ENCODE peak calls at places on chromosome 22, in eight cellular contexts. One of them, this sample, is unnamed.

GRCh38 chr22:47818496-47818895 is 1056.0 kb downstream of the TBC1D22A start:
- DNase-seq in tibial nerve: no peak
- DNase-seq in HFFc6: no peak
- DNase-seq in GM13977: no peak
- DNase-seq in choroid plexus epithelial cell: no peak
- DNase-seq in WTC11: no peak
- DNase-seq in activated B cell treated with CpG ODN at 0.5 μM for 24 hours: no peak
- DNase-seq in right atrium auricular region: no peak
- DNase-seq in this sample: peak; percentile 63

GRCh38 chr22:38317237-38317994 is at the start of gene CSNK1E:
- DNase-seq in tibial nerve: peak; percentile 80
- DNase-seq in HFFc6: no peak
- DNase-seq in GM13977: peak; percentile 95
- DNase-seq in choroid plexus epithelial cell: peak; percentile 59
- DNase-seq in WTC11: peak; percentile 75
- DNase-seq in activated B cell treated with CpG ODN at 0.5 μM for 24 hours: peak; percentile 72
- DNase-seq in right atrium auricular region: peak; percentile 83
- DNase-seq in this sample: peak; percentile 84

GRCh38 chr22:37566903-37567798 is 6.9 kb downstream of the CDC42EP1 start:
- DNase-seq in tibial nerve: peak; percentile 67
- DNase-seq in HFFc6: no peak
- DNase-seq in GM13977: peak; percentile 92
- DNase-seq in choroid plexus epithelial cell: peak; percentile 72
- DNase-seq in WTC11: peak; percentile 92
- DNase-seq in activated B cell treated with CpG ODN at 0.5 μM for 24 hours: peak; percentile 84
- DNase-seq in right atrium auricular region: peak; percentile 77
- DNase-seq in this sample: peak; percentile 86

GRCh38 chr22:38612217-38613006 is 42.4 kb upstream of the DMC1 start:
- DNase-seq in tibial nerve: no peak
- DNase-seq in HFFc6: no peak
- DNase-seq in GM13977: no peak
- DNase-seq in choroid plexus epithelial cell: no peak
- DNase-seq in WTC11: no peak
- DNase-seq in activated B cell treated with CpG ODN at 0.5 μM for 24 hours: no peak
- DNase-seq in right atrium auricular region: no peak
- DNase-seq in this sample: no peak

GRCh38 chr22:41468381-41469217 is at the start of the genes ACO2 and PHF5A:
- DNase-seq in tibial nerve: peak; percentile 96
- DNase-seq in HFFc6: peak; percentile 97
- DNase-seq in GM13977: peak; percentile 93
- DNase-seq in choroid plexus epithelial cell: peak; percentile 99
- DNase-seq in WTC11: peak; percentile 98
- DNase-seq in activated B cell treated with CpG ODN at 0.5 μM for 24 hours: peak; percentile 98
- DNase-seq in right atrium auricular region: peak; percentile 98
- DNase-seq in this sample: peak; percentile 97

GRCh38 chr22:48433647-48434046 is 1394.0 kb downstream of the BRD1 start:
- DNase-seq in tibial nerve: no peak
- DNase-seq in HFFc6: no peak
- DNase-seq in GM13977: no peak
- DNase-seq in choroid plexus epithelial cell: no peak
- DNase-seq in WTC11: no peak
- DNase-seq in activated B cell treated with CpG ODN at 0.5 μM for 24 hours: no peak
- DNase-seq in right atrium auricular region: no peak
- DNase-seq in this sample: no peak

GRCh38 chr22:48226026-48227013 is 1463.9 kb downstream of the TBC1D22A start:
- DNase-seq in tibial nerve: no peak
- DNase-seq in HFFc6: no peak
- DNase-seq in GM13977: no peak
- DNase-seq in choroid plexus epithelial cell: no peak
- DNase-seq in WTC11: no peak
- DNase-seq in activated B cell treated with CpG ODN at 0.5 μM for 24 hours: no peak
- DNase-seq in right atrium auricular region: peak; percentile 52
- DNase-seq in this sample: peak; percentile 31

GRCh38 chr22:39308614-39309363 is 10.6 kb downstream of the RPL3 start:
- DNase-seq in tibial nerve: peak; percentile 47
- DNase-seq in HFFc6: peak; percentile 90
- DNase-seq in GM13977: no peak
- DNase-seq in choroid plexus epithelial cell: peak; percentile 99
- DNase-seq in WTC11: no peak
- DNase-seq in activated B cell treated with CpG ODN at 0.5 μM for 24 hours: no peak
- DNase-seq in right atrium auricular region: peak; percentile 92
- DNase-seq in this sample: no peak

GRCh38 chr22:18974477-18975180 is 38.5 kb upstream of the PRODH start:
- DNase-seq in tibial nerve: no peak
- DNase-seq in HFFc6: no peak
- DNase-seq in GM13977: no peak
- DNase-seq in choroid plexus epithelial cell: no peak
- DNase-seq in WTC11: no peak
- DNase-seq in activated B cell treated with CpG ODN at 0.5 μM for 24 hours: no peak
- DNase-seq in right atrium auricular region: no peak
- DNase-seq in this sample: no peak

GRCh38 chr22:48218889-48219420 is 1456.5 kb downstream of the TBC1D22A start:
- DNase-seq in tibial nerve: no peak
- DNase-seq in HFFc6: no peak
- DNase-seq in GM13977: no peak
- DNase-seq in choroid plexus epithelial cell: no peak
- DNase-seq in WTC11: no peak
- DNase-seq in activated B cell treated with CpG ODN at 0.5 μM for 24 hours: no peak
- DNase-seq in right atrium auricular region: no peak
- DNase-seq in this sample: no peak

GRCh38 chr22:50473088-50473487 is 1.7 kb downstream of the SBF1 start:
- DNase-seq in tibial nerve: no peak
- DNase-seq in HFFc6: no peak
- DNase-seq in GM13977: no peak
- DNase-seq in choroid plexus epithelial cell: no peak
- DNase-seq in WTC11: no peak
- DNase-seq in activated B cell treated with CpG ODN at 0.5 μM for 24 hours: no peak
- DNase-seq in right atrium auricular region: no peak
- DNase-seq in this sample: no peak

GRCh38 chr22:36795633-36796032 is 19.7 kb upstream of the IFT27 start:
- DNase-seq in tibial nerve: no peak
- DNase-seq in HFFc6: no peak
- DNase-seq in GM13977: no peak
- DNase-seq in choroid plexus epithelial cell: no peak
- DNase-seq in WTC11: no peak
- DNase-seq in activated B cell treated with CpG ODN at 0.5 μM for 24 hours: no peak
- DNase-seq in right atrium auricular region: no peak
- DNase-seq in this sample: no peak

GRCh38 chr22:33859311-33859710 is 61.0 kb downstream of the LARGE1 start:
- DNase-seq in tibial nerve: no peak
- DNase-seq in HFFc6: no peak
- DNase-seq in GM13977: no peak
- DNase-seq in choroid plexus epithelial cell: no peak
- DNase-seq in WTC11: no peak
- DNase-seq in activated B cell treated with CpG ODN at 0.5 μM for 24 hours: no peak
- DNase-seq in right atrium auricular region: no peak
- DNase-seq in this sample: no peak

GRCh38 chr22:30292069-30292970 is 3.0 kb upstream of the CASTOR1 start:
- DNase-seq in tibial nerve: no peak
- DNase-seq in HFFc6: no peak
- DNase-seq in GM13977: no peak
- DNase-seq in choroid plexus epithelial cell: no peak
- DNase-seq in WTC11: no peak
- DNase-seq in activated B cell treated with CpG ODN at 0.5 μM for 24 hours: no peak
- DNase-seq in right atrium auricular region: no peak
- DNase-seq in this sample: no peak

GRCh38 chr22:27450448-27450847 is 351.1 kb downstream of the MN1 start:
- DNase-seq in tibial nerve: no peak
- DNase-seq in HFFc6: no peak
- DNase-seq in GM13977: no peak
- DNase-seq in choroid plexus epithelial cell: no peak
- DNase-seq in WTC11: no peak
- DNase-seq in activated B cell treated with CpG ODN at 0.5 μM for 24 hours: no peak
- DNase-seq in right atrium auricular region: no peak
- DNase-seq in this sample: no peak

GRCh38 chr22:37981282-37982011 is 2.9 kb downstream of the SOX10 start:
- DNase-seq in tibial nerve: no peak
- DNase-seq in HFFc6: no peak
- DNase-seq in GM13977: no peak
- DNase-seq in choroid plexus epithelial cell: no peak
- DNase-seq in WTC11: no peak
- DNase-seq in activated B cell treated with CpG ODN at 0.5 μM for 24 hours: no peak
- DNase-seq in right atrium auricular region: no peak
- DNase-seq in this sample: no peak

GRCh38 chr22:24437091-24437490 is 9.7 kb downstream of the ADORA2A start:
- DNase-seq in tibial nerve: no peak
- DNase-seq in HFFc6: no peak
- DNase-seq in GM13977: no peak
- DNase-seq in choroid plexus epithelial cell: no peak
- DNase-seq in WTC11: no peak
- DNase-seq in activated B cell treated with CpG ODN at 0.5 μM for 24 hours: no peak
- DNase-seq in right atrium auricular region: no peak
- DNase-seq in this sample: no peak

GRCh38 chr22:43827926-43828710 is 16.0 kb upstream of the EFCAB6 start:
- DNase-seq in tibial nerve: no peak
- DNase-seq in HFFc6: no peak
- DNase-seq in GM13977: no peak
- DNase-seq in choroid plexus epithelial cell: no peak
- DNase-seq in WTC11: no peak
- DNase-seq in activated B cell treated with CpG ODN at 0.5 μM for 24 hours: peak; percentile 9
- DNase-seq in right atrium auricular region: no peak
- DNase-seq in this sample: no peak
- TF ChIP-seq CTCF in tibial nerve: no peak
- TF ChIP-seq CTCF in HFFc6: peak; percentile 46
- TF ChIP-seq CTCF in GM13977: no peak
- TF ChIP-seq CTCF in choroid plexus epithelial cell: peak; percentile 19
- TF ChIP-seq CTCF in WTC11: no peak
- TF ChIP-seq CTCF in activated B cell treated with CpG ODN at 0.5 μM for 24 hours: no peak
- TF ChIP-seq CTCF in right atrium auricular region: no peak
- TF ChIP-seq CTCF in this sample: no peak

DNA sequence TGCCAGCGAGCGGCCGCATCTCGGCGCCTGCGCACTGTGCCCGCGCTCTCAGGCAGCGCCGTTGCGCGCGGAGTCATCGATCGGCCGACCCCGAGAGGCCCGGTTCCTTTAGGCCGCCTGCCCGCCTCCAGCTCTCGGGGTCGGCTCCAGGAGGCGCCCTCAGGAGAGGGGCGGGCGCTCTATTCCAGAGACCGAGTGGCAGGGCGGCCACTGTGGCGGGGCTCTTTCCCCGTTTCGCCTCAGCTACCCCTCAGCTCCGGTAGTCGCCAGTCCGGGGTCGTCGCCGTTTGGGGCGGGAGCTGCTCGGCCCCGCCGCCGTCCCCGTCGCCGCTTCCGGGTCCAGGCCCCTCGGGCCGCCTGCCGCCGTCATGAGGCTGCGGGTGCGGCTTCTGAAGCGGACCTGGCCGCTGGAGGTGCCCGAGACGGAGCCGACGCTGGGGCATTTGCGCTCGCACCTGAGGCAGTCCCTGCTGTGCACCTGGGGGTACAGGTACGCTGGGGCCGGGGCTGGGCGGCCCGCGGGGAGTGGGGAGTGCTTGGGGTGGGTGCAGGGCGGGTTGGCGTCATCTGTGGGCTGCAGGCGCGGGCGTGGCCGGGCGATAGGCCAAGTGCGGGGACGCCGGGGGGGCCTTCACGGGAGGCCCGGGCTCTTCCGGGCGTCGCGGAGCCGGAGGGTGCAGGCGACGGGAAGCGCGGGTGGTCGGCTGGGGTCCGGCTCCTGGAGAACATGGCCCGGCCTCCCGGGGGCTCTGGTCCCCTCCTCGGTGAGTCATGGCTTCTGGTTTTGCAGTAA is at the start of gene FBXO7:
- DNase-seq in tibial nerve: peak; percentile 80
- DNase-seq in HFFc6: peak; percentile 92
- DNase-seq in GM13977: peak; percentile 92
- DNase-seq in choroid plexus epithelial cell: peak; percentile 95
- DNase-seq in WTC11: peak; percentile 92
- DNase-seq in activated B cell treated with CpG ODN at 0.5 μM for 24 hours: peak; percentile 92
- DNase-seq in right atrium auricular region: peak; percentile 94
- DNase-seq in this sample: peak; percentile 96
- TF ChIP-seq CTCF in tibial nerve: peak; percentile 42
- TF ChIP-seq CTCF in HFFc6: peak; percentile 70
- TF ChIP-seq CTCF in GM13977: peak; percentile 36
- TF ChIP-seq CTCF in choroid plexus epithelial cell: peak; percentile 55
- TF ChIP-seq CTCF in WTC11: no peak
- TF ChIP-seq CTCF in activated B cell treated with CpG ODN at 0.5 μM for 24 hours: no peak
- TF ChIP-seq CTCF in right atrium auricular region: no peak
- TF ChIP-seq CTCF in this sample: peak; percentile 52

DNA sequence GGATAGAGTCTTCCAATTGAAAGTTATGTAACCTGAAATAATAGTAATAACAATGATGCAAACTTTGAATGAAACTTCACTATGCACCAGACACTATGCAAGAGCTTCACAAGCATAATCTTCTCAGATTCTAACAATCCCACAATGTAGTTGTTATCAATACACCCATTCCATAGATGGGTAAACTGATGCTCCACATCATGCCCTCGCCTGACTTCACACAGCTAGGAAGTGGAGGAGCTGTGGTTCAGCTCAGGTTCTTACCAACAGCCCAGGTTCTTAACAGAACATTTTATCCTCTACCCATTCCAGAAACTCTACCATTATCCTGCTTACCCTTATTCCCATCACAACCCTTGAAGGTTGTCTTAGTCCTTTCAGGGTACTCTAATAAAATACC is 50.4 kb upstream of the HMGXB4 start:
- DNase-seq in tibial nerve: no peak
- DNase-seq in HFFc6: no peak
- DNase-seq in GM13977: no peak
- DNase-seq in choroid plexus epithelial cell: no peak
- DNase-seq in WTC11: no peak
- DNase-seq in activated B cell treated with CpG ODN at 0.5 μM for 24 hours: no peak
- DNase-seq in right atrium auricular region: no peak
- DNase-seq in this sample: no peak
- TF ChIP-seq CTCF in tibial nerve: no peak
- TF ChIP-seq CTCF in HFFc6: no peak
- TF ChIP-seq CTCF in GM13977: no peak
- TF ChIP-seq CTCF in choroid plexus epithelial cell: no peak
- TF ChIP-seq CTCF in WTC11: no peak
- TF ChIP-seq CTCF in activated B cell treated with CpG ODN at 0.5 μM for 24 hours: no peak
- TF ChIP-seq CTCF in right atrium auricular region: no peak
- TF ChIP-seq CTCF in this sample: no peak

GRCh38 chr22:46371623-46372226 is 36.2 kb downstream of the TRMU start:
- DNase-seq in tibial nerve: no peak
- DNase-seq in HFFc6: no peak
- DNase-seq in GM13977: no peak
- DNase-seq in choroid plexus epithelial cell: no peak
- DNase-seq in WTC11: no peak
- DNase-seq in activated B cell treated with CpG ODN at 0.5 μM for 24 hours: no peak
- DNase-seq in right atrium auricular region: no peak
- DNase-seq in this sample: no peak

GRCh38 chr22:46369716-46370583 is 34.4 kb downstream of the TRMU start:
- DNase-seq in tibial nerve: no peak
- DNase-seq in HFFc6: no peak
- DNase-seq in GM13977: no peak
- DNase-seq in choroid plexus epithelial cell: no peak
- DNase-seq in WTC11: no peak
- DNase-seq in activated B cell treated with CpG ODN at 0.5 μM for 24 hours: no peak
- DNase-seq in right atrium auricular region: no peak
- DNase-seq in this sample: no peak

GRCh38 chr22:46372686-46373085 is 37.2 kb downstream of the TRMU start:
- DNase-seq in tibial nerve: no peak
- DNase-seq in HFFc6: no peak
- DNase-seq in GM13977: no peak
- DNase-seq in choroid plexus epithelial cell: no peak
- DNase-seq in WTC11: no peak
- DNase-seq in activated B cell treated with CpG ODN at 0.5 μM for 24 hours: no peak
- DNase-seq in right atrium auricular region: no peak
- DNase-seq in this sample: no peak

GRCh38 chr22:46368871-46369715 is 33.6 kb downstream of the TRMU start:
- DNase-seq in tibial nerve: no peak
- DNase-seq in HFFc6: no peak
- DNase-seq in GM13977: no peak
- DNase-seq in choroid plexus epithelial cell: no peak
- DNase-seq in WTC11: no peak
- DNase-seq in activated B cell treated with CpG ODN at 0.5 μM for 24 hours: no peak
- DNase-seq in right atrium auricular region: no peak
- DNase-seq in this sample: no peak

GRCh38 chr22:46370584-46371373 is 35.3 kb downstream of the TRMU start:
- DNase-seq in tibial nerve: no peak
- DNase-seq in HFFc6: no peak
- DNase-seq in GM13977: no peak
- DNase-seq in choroid plexus epithelial cell: no peak
- DNase-seq in WTC11: no peak
- DNase-seq in activated B cell treated with CpG ODN at 0.5 μM for 24 hours: no peak
- DNase-seq in right atrium auricular region: no peak
- DNase-seq in this sample: no peak
- TF ChIP-seq CTCF in tibial nerve: no peak
- TF ChIP-seq CTCF in HFFc6: no peak
- TF ChIP-seq CTCF in GM13977: no peak
- TF ChIP-seq CTCF in choroid plexus epithelial cell: no peak
- TF ChIP-seq CTCF in WTC11: no peak
- TF ChIP-seq CTCF in activated B cell treated with CpG ODN at 0.5 μM for 24 hours: no peak
- TF ChIP-seq CTCF in right atrium auricular region: no peak
- TF ChIP-seq CTCF in this sample: no peak